ENCODE peak calls at places on chromosome 10, in eight cellular contexts. One of them, this sample, is unnamed. For H3K4me1, the result is how much of the 10 kb centered on the place peaks cover.

GRCh38 chr10:103750836-103751235 is 104.5 kb downstream of the SH3PXD2A start:
- DNase-seq in ovary: no peak
- DNase-seq in CD8-positive, alpha-beta memory T cell: no peak
- DNase-seq in RWPE2: no peak
- DNase-seq in A549: no peak
- DNase-seq in osteoblast: no peak
- DNase-seq in cardiac muscle cell: no peak
- DNase-seq in ascending aorta: no peak
- DNase-seq in this sample: no peak

GRCh38 chr10:24851595-24851994 is 100.8 kb downstream of the PRTFDC1 start:
- DNase-seq in RWPE2: no peak
- DNase-seq in osteoblast: peak
- DNase-seq in CD8-positive, alpha-beta memory T cell: no peak
- DNase-seq in ovary: no peak
- DNase-seq in cardiac muscle cell: no peak
- DNase-seq in ascending aorta: no peak
- DNase-seq in A549: no peak
- DNase-seq in this sample: no peak

GRCh38 chr10:63236113-63236935 is 103.2 kb downstream of the NRBF2 start:
- DNase-seq in ovary: no peak
- DNase-seq in cardiac muscle cell: no peak
- DNase-seq in CD8-positive, alpha-beta memory T cell: no peak
- DNase-seq in A549: peak
- DNase-seq in osteoblast: peak
- DNase-seq in RWPE2: no peak
- DNase-seq in ascending aorta: no peak
- DNase-seq in this sample: no peak

GRCh38 chr10:35626971-35627507 is 15.1 kb downstream of the FZD8 start:
- DNase-seq in A549: no peak
- DNase-seq in RWPE2: no peak
- DNase-seq in cardiac muscle cell: no peak
- DNase-seq in ascending aorta: no peak
- DNase-seq in CD8-positive, alpha-beta memory T cell: no peak
- DNase-seq in osteoblast: peak
- DNase-seq in ovary: no peak
- DNase-seq in this sample: no peak

GRCh38 chr10:73586583-73586984 is 4.6 kb downstream of the USP54 start:
- DNase-seq in RWPE2: no peak
- DNase-seq in A549: no peak
- DNase-seq in osteoblast: peak
- DNase-seq in ovary: no peak
- DNase-seq in ascending aorta: no peak
- DNase-seq in CD8-positive, alpha-beta memory T cell: no peak
- DNase-seq in cardiac muscle cell: no peak
- DNase-seq in this sample: no peak

GRCh38 chr10:98624963-98625362 is 178.2 kb upstream of the HPS1 start:
- DNase-seq in osteoblast: no peak
- DNase-seq in ovary: no peak
- DNase-seq in A549: no peak
- DNase-seq in ascending aorta: no peak
- DNase-seq in RWPE2: no peak
- DNase-seq in cardiac muscle cell: no peak
- DNase-seq in CD8-positive, alpha-beta memory T cell: no peak
- DNase-seq in this sample: no peak

GRCh38 chr10:404991-405390 is 269.7 kb downstream of the ZMYND11 start:
- DNase-seq in CD8-positive, alpha-beta memory T cell: no peak
- DNase-seq in A549: no peak
- DNase-seq in cardiac muscle cell: no peak
- DNase-seq in ovary: no peak
- DNase-seq in RWPE2: no peak
- DNase-seq in ascending aorta: no peak
- DNase-seq in osteoblast: no peak
- DNase-seq in this sample: no peak

GRCh38 chr10:26479766-26480492 is 41.8 kb downstream of the APBB1IP start:
- DNase-seq in ascending aorta: no peak
- DNase-seq in A549: no peak
- DNase-seq in osteoblast: no peak
- DNase-seq in cardiac muscle cell: no peak
- DNase-seq in CD8-positive, alpha-beta memory T cell: peak
- DNase-seq in RWPE2: no peak
- DNase-seq in ovary: no peak
- DNase-seq in this sample: no peak

GRCh38 chr10:103042908-103043307 is 124.8 kb downstream of the CNNM2 start:
- DNase-seq in CD8-positive, alpha-beta memory T cell: no peak
- DNase-seq in osteoblast: no peak
- DNase-seq in cardiac muscle cell: no peak
- DNase-seq in RWPE2: no peak
- DNase-seq in ovary: no peak
- DNase-seq in ascending aorta: no peak
- DNase-seq in A549: no peak
- DNase-seq in this sample: no peak

GRCh38 chr10:24209946-24210491 is 1.1 kb downstream of the KIAA1217 start:
- DNase-seq in ovary: peak
- DNase-seq in cardiac muscle cell: no peak
- DNase-seq in CD8-positive, alpha-beta memory T cell: no peak
- DNase-seq in ascending aorta: no peak
- DNase-seq in RWPE2: no peak
- DNase-seq in osteoblast: peak
- DNase-seq in A549: peak
- DNase-seq in this sample: no peak

GRCh38 chr10:132616170-132616994 is 78.8 kb downstream of the INPP5A start:
- DNase-seq in cardiac muscle cell: no peak
- DNase-seq in RWPE2: peak
- DNase-seq in ascending aorta: no peak
- DNase-seq in CD8-positive, alpha-beta memory T cell: peak
- DNase-seq in ovary: no peak
- DNase-seq in A549: no peak
- DNase-seq in osteoblast: no peak
- DNase-seq in this sample: peak

GRCh38 chr10:74892874-74893273 is 66.5 kb downstream of the KAT6B start:
- DNase-seq in CD8-positive, alpha-beta memory T cell: no peak
- DNase-seq in osteoblast: no peak
- DNase-seq in RWPE2: no peak
- DNase-seq in ascending aorta: no peak
- DNase-seq in ovary: no peak
- DNase-seq in A549: no peak
- DNase-seq in cardiac muscle cell: no peak
- DNase-seq in this sample: no peak

GRCh38 chr10:99569971-99570370 is 37.2 kb downstream of the NKX2-3 start:
- DNase-seq in RWPE2: no peak
- DNase-seq in A549: no peak
- DNase-seq in CD8-positive, alpha-beta memory T cell: no peak
- DNase-seq in osteoblast: no peak
- DNase-seq in cardiac muscle cell: no peak
- DNase-seq in ascending aorta: no peak
- DNase-seq in ovary: no peak
- DNase-seq in this sample: no peak

GRCh38 chr10:3048114-3049019 is 19.0 kb upstream of the PFKP start:
- DNase-seq in CD8-positive, alpha-beta memory T cell: no peak
- DNase-seq in RWPE2: no peak
- DNase-seq in ovary: no peak
- DNase-seq in A549: no peak
- DNase-seq in osteoblast: peak
- DNase-seq in cardiac muscle cell: peak
- DNase-seq in ascending aorta: no peak
- DNase-seq in this sample: no peak

GRCh38 chr10:25113231-25114035 is 61.4 kb upstream of the GPR158 start:
- DNase-seq in cardiac muscle cell: peak
- DNase-seq in A549: peak
- DNase-seq in osteoblast: peak
- DNase-seq in ascending aorta: no peak
- DNase-seq in CD8-positive, alpha-beta memory T cell: peak
- DNase-seq in RWPE2: peak
- DNase-seq in ovary: peak
- DNase-seq in this sample: peak

GRCh38 chr10:91653214-91653875 is 20.5 kb upstream of the PPP1R3C start:
- DNase-seq in ascending aorta: no peak
- DNase-seq in ovary: no peak
- DNase-seq in A549: no peak
- DNase-seq in cardiac muscle cell: no peak
- DNase-seq in osteoblast: no peak
- DNase-seq in CD8-positive, alpha-beta memory T cell: no peak
- DNase-seq in RWPE2: no peak
- DNase-seq in this sample: no peak

GRCh38 chr10:34817054-34817453 is 2.0 kb upstream of the PARD3 start:
- DNase-seq in ascending aorta: no peak
- DNase-seq in CD8-positive, alpha-beta memory T cell: no peak
- DNase-seq in RWPE2: no peak
- DNase-seq in cardiac muscle cell: no peak
- DNase-seq in osteoblast: no peak
- DNase-seq in A549: no peak
- DNase-seq in ovary: no peak
- DNase-seq in this sample: peak

GRCh38 chr10:90999512-91000172 is 78.8 kb upstream of the ANKRD1 start:
- DNase-seq in ovary: no peak
- DNase-seq in A549: no peak
- DNase-seq in osteoblast: no peak
- DNase-seq in RWPE2: no peak
- DNase-seq in ascending aorta: no peak
- DNase-seq in CD8-positive, alpha-beta memory T cell: no peak
- DNase-seq in cardiac muscle cell: no peak
- DNase-seq in this sample: no peak

GRCh38 chr10:48655426-48656240 is 29.0 kb upstream of the WDFY4 start:
- DNase-seq in ovary: peak
- DNase-seq in RWPE2: no peak
- DNase-seq in ascending aorta: peak
- DNase-seq in osteoblast: peak
- DNase-seq in CD8-positive, alpha-beta memory T cell: peak
- DNase-seq in cardiac muscle cell: no peak
- DNase-seq in A549: peak
- DNase-seq in this sample: no peak

GRCh38 chr10:36281871-36282331 is 639.8 kb upstream of the FZD8 start:
- DNase-seq in cardiac muscle cell: peak
- DNase-seq in osteoblast: no peak
- DNase-seq in ovary: no peak
- DNase-seq in CD8-positive, alpha-beta memory T cell: no peak
- DNase-seq in RWPE2: no peak
- DNase-seq in ascending aorta: no peak
- DNase-seq in A549: peak
- DNase-seq in this sample: no peak

GRCh38 chr10:2928219-2928840 is 139.0 kb upstream of the PFKP start:
- DNase-seq in CD8-positive, alpha-beta memory T cell: peak
- DNase-seq in osteoblast: peak
- DNase-seq in A549: peak
- DNase-seq in ovary: no peak
- DNase-seq in RWPE2: no peak
- DNase-seq in ascending aorta: no peak
- DNase-seq in cardiac muscle cell: peak
- DNase-seq in this sample: no peak

GRCh38 chr10:101029520-101030309 is 1.2 kb downstream of the PDZD7 start:
- DNase-seq in ovary: no peak
- DNase-seq in osteoblast: peak
- DNase-seq in CD8-positive, alpha-beta memory T cell: no peak
- DNase-seq in cardiac muscle cell: peak
- DNase-seq in ascending aorta: no peak
- DNase-seq in A549: no peak
- DNase-seq in RWPE2: no peak
- DNase-seq in this sample: no peak

GRCh38 chr10:90712529-90712928 is 145.3 kb downstream of the HTR7 start:
- DNase-seq in osteoblast: no peak
- DNase-seq in A549: no peak
- DNase-seq in RWPE2: no peak
- DNase-seq in ovary: no peak
- DNase-seq in CD8-positive, alpha-beta memory T cell: no peak
- DNase-seq in ascending aorta: no peak
- DNase-seq in cardiac muscle cell: no peak
- DNase-seq in this sample: no peak

GRCh38 chr10:11331706-11332105 is 279.7 kb downstream of the USP6NL start:
- DNase-seq in ascending aorta: no peak
- DNase-seq in cardiac muscle cell: no peak
- DNase-seq in ovary: no peak
- DNase-seq in A549: no peak
- DNase-seq in osteoblast: no peak
- DNase-seq in RWPE2: no peak
- DNase-seq in CD8-positive, alpha-beta memory T cell: no peak
- DNase-seq in this sample: no peak
- H3K4me1 ChIP-seq in ascending aorta: under half
- H3K4me1 ChIP-seq in cardiac muscle cell: under half
- H3K4me1 ChIP-seq in ovary: under half
- H3K4me1 ChIP-seq in A549: under half
- H3K4me1 ChIP-seq in osteoblast: under half
- H3K4me1 ChIP-seq in RWPE2: under half
- H3K4me1 ChIP-seq in CD8-positive, alpha-beta memory T cell: under half
- H3K4me1 ChIP-seq in this sample: under half

GRCh38 chr10:37780536-37780935 is 76.9 kb downstream of the ZNF248 start:
- DNase-seq in ascending aorta: no peak
- DNase-seq in A549: no peak
- DNase-seq in osteoblast: no peak
- DNase-seq in ovary: no peak
- DNase-seq in RWPE2: peak
- DNase-seq in CD8-positive, alpha-beta memory T cell: no peak
- DNase-seq in cardiac muscle cell: no peak
- DNase-seq in this sample: no peak

GRCh38 chr10:37789590-37789989 is 67.8 kb downstream of the ZNF248 start:
- DNase-seq in osteoblast: no peak
- DNase-seq in ovary: no peak
- DNase-seq in CD8-positive, alpha-beta memory T cell: no peak
- DNase-seq in ascending aorta: no peak
- DNase-seq in RWPE2: no peak
- DNase-seq in A549: no peak
- DNase-seq in cardiac muscle cell: no peak
- DNase-seq in this sample: no peak

DNA sequence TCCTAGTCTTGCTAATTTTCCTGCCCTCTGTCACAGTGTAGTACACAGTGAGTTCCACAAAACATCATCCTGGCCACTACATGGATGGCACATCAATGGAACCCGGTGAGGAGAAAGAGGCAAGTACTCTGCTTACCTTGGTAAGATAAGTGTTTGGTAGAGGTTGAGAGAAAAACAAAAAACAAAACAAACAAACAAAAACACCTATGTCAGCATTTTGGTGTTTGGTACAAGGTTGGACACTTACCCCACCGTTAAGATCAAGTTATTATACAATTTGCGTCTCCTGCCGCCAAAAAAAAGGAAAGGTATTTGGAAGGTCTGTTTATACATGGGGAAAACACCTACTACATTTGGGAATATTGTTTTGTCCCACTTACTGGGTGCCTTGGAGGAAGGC is 72.7 kb downstream of the ZNF248 start:
- DNase-seq in CD8-positive, alpha-beta memory T cell: no peak
- DNase-seq in ovary: no peak
- DNase-seq in ascending aorta: no peak
- DNase-seq in cardiac muscle cell: no peak
- DNase-seq in osteoblast: no peak
- DNase-seq in A549: no peak
- DNase-seq in RWPE2: no peak
- DNase-seq in this sample: no peak
- H3K4me3 ChIP-seq in CD8-positive, alpha-beta memory T cell: no peak
- H3K4me3 ChIP-seq in ovary: no peak
- H3K4me3 ChIP-seq in ascending aorta: no peak
- H3K4me3 ChIP-seq in cardiac muscle cell: no peak
- H3K4me3 ChIP-seq in osteoblast: no peak
- H3K4me3 ChIP-seq in A549: no peak
- H3K4me3 ChIP-seq in RWPE2: no peak
- H3K4me3 ChIP-seq in this sample: no peak

GRCh38 chr10:124708246-124708779 is 35.9 kb downstream of the FAM53B start:
- DNase-seq in osteoblast: no peak
- DNase-seq in ovary: peak
- DNase-seq in CD8-positive, alpha-beta memory T cell: no peak
- DNase-seq in A549: no peak
- DNase-seq in ascending aorta: no peak
- DNase-seq in RWPE2: no peak
- DNase-seq in cardiac muscle cell: no peak
- DNase-seq in this sample: no peak
- H3K4me1 ChIP-seq in osteoblast: under half
- H3K4me1 ChIP-seq in ovary: half or more
- H3K4me1 ChIP-seq in CD8-positive, alpha-beta memory T cell: half or more
- H3K4me1 ChIP-seq in A549: under half
- H3K4me1 ChIP-seq in ascending aorta: under half
- H3K4me1 ChIP-seq in RWPE2: under half
- H3K4me1 ChIP-seq in cardiac muscle cell: under half
- H3K4me1 ChIP-seq in this sample: half or more

GRCh38 chr10:124650263-124650662 is 93.9 kb downstream of the FAM53B start:
- DNase-seq in RWPE2: no peak
- DNase-seq in osteoblast: no peak
- DNase-seq in cardiac muscle cell: no peak
- DNase-seq in CD8-positive, alpha-beta memory T cell: no peak
- DNase-seq in ovary: no peak
- DNase-seq in ascending aorta: no peak
- DNase-seq in A549: no peak
- DNase-seq in this sample: no peak
- H3K4me3 ChIP-seq in RWPE2: no peak
- H3K4me3 ChIP-seq in osteoblast: no peak
- H3K4me3 ChIP-seq in cardiac muscle cell: no peak
- H3K4me3 ChIP-seq in CD8-positive, alpha-beta memory T cell: no peak
- H3K4me3 ChIP-seq in ovary: no peak
- H3K4me3 ChIP-seq in ascending aorta: no peak
- H3K4me3 ChIP-seq in A549: no peak
- H3K4me3 ChIP-seq in this sample: no peak

This sample was measured in suprapubic skin.